ENCODE peak calls at places on chromosomes 1 and 21, in seven cellular contexts. J, S, K, M, H, R and C are unnamed samples.

GRCh38 chr1:17280894-17281293 is 27.1 kb upstream of the PADI4 start:
- DNase-seq in K (no peak), S (no peak), H (no peak), M (no peak), R (no peak), J (no peak), C (no peak)

GRCh38 chr1:240820816-240821215 is 208.9 kb upstream of the GREM2 start:
- DNase-seq in M (no peak), K (no peak), R (no peak), H (no peak), S (no peak), J (no peak), C (no peak)

GRCh38 chr1:213082778-213083445 is 31.9 kb downstream of the RPS6KC1 start:
- DNase-seq in K (no peak), J (no peak), M (no peak), H (no peak), R (no peak), S (no peak), C (no peak)

GRCh38 chr1:65001238-65001792 is 35.0 kb upstream of the JAK1 start:
- DNase-seq in J (peak; percentile 58), H (peak; percentile 57), K (no peak), S (peak; percentile 61), R (no peak), M (no peak), C (peak; percentile 74)

GRCh38 chr1:74674278-74675048 is 871 bp upstream of the ERICH3 start:
- DNase-seq in M (no peak), S (no peak), H (no peak), K (no peak), R (no peak), J (no peak), C (no peak)

GRCh38 chr1:6126521-6127067 is 53.5 kb downstream of the CHD5 start:
- DNase-seq in K (no peak), M (no peak), J (no peak), S (no peak), R (no peak), H (no peak), C (no peak)

GRCh38 chr1:248239478-248239877 is 8.3 kb downstream of the OR2M4 start:
- DNase-seq in S (no peak), H (no peak), M (no peak), K (no peak), J (no peak), R (no peak), C (no peak)

GRCh38 chr1:118291686-118292085 is 106.7 kb upstream of the SPAG17 start:
- DNase-seq in H (no peak), K (no peak), R (no peak), M (no peak), S (no peak), J (peak; percentile 79), C (no peak)

GRCh38 chr1:94310570-94311270 is 73.3 kb upstream of the ARHGAP29 start:
- DNase-seq in S (no peak), R (no peak), K (no peak), M (no peak), J (no peak), H (no peak), C (no peak)

GRCh38 chr1:225608014-225608796 is 44.7 kb downstream of the ENAH start:
- DNase-seq in M (no peak), S (no peak), R (no peak), J (no peak), H (no peak), K (no peak), C (no peak)

GRCh38 chr1:147515046-147515869 is 26.0 kb upstream of the BCL9 start:
- DNase-seq in K (no peak), M (no peak), H (no peak), J (peak; percentile 11), S (no peak), R (peak; percentile 88), C (no peak)

GRCh38 chr1:94951509-94952208 is 24.7 kb upstream of the CNN3 start:
- DNase-seq in H (no peak), K (no peak), S (no peak), R (no peak), M (no peak), J (no peak), C (no peak)

GRCh38 chr1:224669400-224669799 is 53.3 kb downstream of the CNIH3 start:
- DNase-seq in R (no peak), J (no peak), M (no peak), H (no peak), K (no peak), S (no peak), C (no peak)

GRCh38 chr1:3795453-3796214 is 664 bp downstream of the LRRC47 start:
- DNase-seq in R (no peak), M (no peak), J (no peak), S (no peak), K (no peak), H (no peak), C (no peak)

GRCh38 chr21:44517175-44517899 is 22.7 kb downstream of the KRTAP10-1 start:
- DNase-seq in H (no peak), R (no peak), K (no peak), S (no peak), J (no peak), M (no peak), C (no peak)

GRCh38 chr1:9350011-9350907 is 57.6 kb downstream of the SPSB1 start:
- DNase-seq in R (no peak), K (no peak), M (no peak), J (no peak), H (no peak), S (no peak), C (no peak)

GRCh38 chr1:210358511-210359148 is 29.9 kb downstream of the HHAT start:
- DNase-seq in R (no peak), S (no peak), K (no peak), H (no peak), M (no peak), J (no peak), C (no peak)

GRCh38 chr1:58971629-58972140 is 187.8 kb upstream of the JUN start:
- DNase-seq in M (no peak), S (no peak), R (no peak), J (peak; percentile 94), H (no peak), K (no peak), C (no peak)

GRCh38 chr1:26833432-26834405 is 7.2 kb downstream of the ZDHHC18 start:
- DNase-seq in K (no peak), H (peak; percentile 85), S (peak; percentile 88), R (no peak), M (no peak), J (no peak), C (peak; percentile 71)

GRCh38 chr1:5684791-5685190 is 307.4 kb downstream of the NPHP4 start:
- DNase-seq in K (no peak), R (no peak), H (no peak), S (no peak), J (no peak), M (no peak), C (no peak)